ENCODE peak calls at places on chromosomes 13 and 19, in eight cellular contexts. S is progenitor cell of endocrine pancreas; K is T-helper 9 cell; I is coronary artery; V is NB4; M is stimulated activated CD4-positive, alpha-beta T cell treated with anti-CD3 and anti-CD28 coated beads, Interleukin-15, amount 100 ng/mL, for 24 hours; U is stimulated activated CD8-positive, alpha-beta memory T cell treated with anti-CD3 and anti-CD28 coated beads, Interleukin-7, amount 100 ng/mL, for 1 hour; G is AG20443. B is an unnamed sample.

GRCh38 chr19:4636151-4636717 is 3.1 kb upstream of the TNFAIP8L1 start:
- DNase-seq in U (peak), G (peak), K (peak), S (peak), V (peak), M (peak), I (no peak), B (peak)

GRCh38 chr13:75715598-75716523 is 79.7 kb downstream of the LMO7 start:
- DNase-seq in M (no peak), V (no peak), K (no peak), S (no peak), U (no peak), G (no peak), I (no peak), B (no peak)

GRCh38 chr13:25252770-25253169 is 34.5 kb downstream of the MTMR6 start:
- DNase-seq in I (no peak), U (no peak), K (no peak), S (no peak), V (no peak), M (no peak), G (no peak), B (no peak)

GRCh38 chr13:51781246-51782022 is 22.5 kb downstream of the DHRS12 start:
- DNase-seq in U (no peak), I (no peak), G (peak), S (no peak), V (peak), K (no peak), M (peak), B (no peak)

GRCh38 chr13:95137096-95137495 is 164.2 kb downstream of the ABCC4 start:
- DNase-seq in V (peak), U (no peak), S (no peak), G (peak), K (no peak), I (no peak), M (no peak), B (no peak)

GRCh38 chr19:47275866-47276461 is 1.3 kb downstream of the INAFM1 start:
- DNase-seq in G (peak), V (peak), S (no peak), I (peak), M (no peak), K (no peak), U (no peak), B (no peak)

GRCh38 chr13:30108913-30109237 is 198.5 kb downstream of the KATNAL1 start:
- DNase-seq in I (no peak), M (no peak), G (no peak), V (no peak), U (no peak), K (no peak), S (no peak), B (no peak)

GRCh38 chr13:42996584-42996983 is 4.5 kb upstream of the EPSTI1 start:
- DNase-seq in S (no peak), I (no peak), M (no peak), K (no peak), G (peak), V (peak), U (no peak), B (peak)

GRCh38 chr13:77544365-77544764 is 8.9 kb downstream of the SCEL start:
- DNase-seq in S (no peak), M (no peak), I (no peak), K (no peak), G (peak), U (no peak), V (no peak), B (peak)

GRCh38 chr19:49566302-49566701 is 14.1 kb downstream of the NOSIP start:
- DNase-seq in I (no peak), G (no peak), M (no peak), V (no peak), U (no peak), K (no peak), S (no peak), B (no peak)

GRCh38 chr19:6499052-6499790 is 2.9 kb downstream of the TUBB4A start:
- DNase-seq in I (no peak), M (no peak), V (no peak), G (no peak), S (no peak), K (no peak), U (no peak), B (no peak)

GRCh38 chr13:29909975-29910674 is 59.7 kb upstream of the UBL3 start:
- DNase-seq in M (no peak), V (no peak), K (no peak), S (no peak), U (no peak), G (peak), I (no peak), B (peak)

GRCh38 chr19:36041831-36042230 is 9.2 kb upstream of the CLIP3 start:
- DNase-seq in S (no peak), G (peak), U (no peak), V (no peak), M (no peak), I (no peak), K (no peak), B (peak)

GRCh38 chr13:40370662-40371061 is 295.8 kb downstream of the FOXO1 start:
- DNase-seq in U (no peak), V (no peak), G (no peak), K (no peak), M (no peak), I (no peak), S (no peak), B (no peak)

GRCh38 chr19:2289714-2290435 is 7.9 kb upstream of the PEAK3 start:
- DNase-seq in I (no peak), U (no peak), S (no peak), K (peak), M (peak), G (no peak), V (peak), B (no peak)

GRCh38 chr19:48635263-48635965 is 1.8 kb downstream of the DBP start:
- DNase-seq in S (no peak), G (peak), K (peak), M (peak), V (peak), U (no peak), I (peak), B (no peak)

GRCh38 chr13:39100996-39101751 is 62.9 kb downstream of the NHLRC3 start:
- DNase-seq in G (no peak), M (no peak), I (no peak), S (no peak), K (no peak), V (no peak), U (no peak), B (no peak)

GRCh38 chr19:15154002-15154612 is 46.7 kb downstream of the NOTCH3 start:
- DNase-seq in G (peak), V (peak), K (no peak), M (peak), I (no peak), U (no peak), S (no peak), B (peak)

GRCh38 chr13:57877596-57877995 is 246.1 kb downstream of the PCDH17 start:
- DNase-seq in K (no peak), I (no peak), U (no peak), G (no peak), V (no peak), M (no peak), S (no peak), B (no peak)